ENCODE peak calls at places on chromosome 18, in four cellular contexts. One of them, this sample, is unnamed.

GRCh38 chr18:22667616-22668422 is 250.1 kb upstream of the CTAGE1 start:
- DNase-seq in HepG2: no peak
- DNase-seq in K562: peak
- DNase-seq in GM12878: peak
- DNase-seq in this sample: no peak

GRCh38 chr18:23170137-23170536 is 34.9 kb downstream of the CABLES1 start:
- DNase-seq in HepG2: no peak
- DNase-seq in K562: no peak
- DNase-seq in GM12878: no peak
- DNase-seq in this sample: no peak

GRCh38 chr18:48485828-48486405 is 52.9 kb upstream of the CTIF start:
- DNase-seq in HepG2: peak
- DNase-seq in K562: no peak
- DNase-seq in GM12878: no peak
- DNase-seq in this sample: no peak

GRCh38 chr18:45957100-45957499 is 10.0 kb downstream of the EPG5 start:
- DNase-seq in HepG2: no peak
- DNase-seq in K562: no peak
- DNase-seq in GM12878: no peak
- DNase-seq in this sample: no peak

GRCh38 chr18:50870138-50870845 is 8.6 kb upstream of the ME2 start:
- DNase-seq in HepG2: no peak
- DNase-seq in K562: no peak
- DNase-seq in GM12878: no peak
- DNase-seq in this sample: no peak

GRCh38 chr18:33432857-33433256 is 7.7 kb downstream of the CCDC178 start:
- DNase-seq in HepG2: no peak
- DNase-seq in K562: no peak
- DNase-seq in GM12878: no peak
- DNase-seq in this sample: no peak

GRCh38 chr18:66640431-66640830 is 36.5 kb upstream of the CDH19 start:
- DNase-seq in HepG2: no peak
- DNase-seq in K562: no peak
- DNase-seq in GM12878: no peak
- DNase-seq in this sample: no peak

GRCh38 chr18:25786778-25787177 is 303.6 kb downstream of the SS18 start:
- DNase-seq in HepG2: no peak
- DNase-seq in K562: no peak
- DNase-seq in GM12878: no peak
- DNase-seq in this sample: no peak

GRCh38 chr18:51727780-51728179 is 530.3 kb upstream of the MEX3C start:
- DNase-seq in HepG2: no peak
- DNase-seq in K562: no peak
- DNase-seq in GM12878: no peak
- DNase-seq in this sample: no peak

GRCh38 chr18:77071711-77072292 is 60.8 kb downstream of the MBP start:
- DNase-seq in HepG2: no peak
- DNase-seq in K562: no peak
- DNase-seq in GM12878: no peak
- DNase-seq in this sample: no peak

DNA sequence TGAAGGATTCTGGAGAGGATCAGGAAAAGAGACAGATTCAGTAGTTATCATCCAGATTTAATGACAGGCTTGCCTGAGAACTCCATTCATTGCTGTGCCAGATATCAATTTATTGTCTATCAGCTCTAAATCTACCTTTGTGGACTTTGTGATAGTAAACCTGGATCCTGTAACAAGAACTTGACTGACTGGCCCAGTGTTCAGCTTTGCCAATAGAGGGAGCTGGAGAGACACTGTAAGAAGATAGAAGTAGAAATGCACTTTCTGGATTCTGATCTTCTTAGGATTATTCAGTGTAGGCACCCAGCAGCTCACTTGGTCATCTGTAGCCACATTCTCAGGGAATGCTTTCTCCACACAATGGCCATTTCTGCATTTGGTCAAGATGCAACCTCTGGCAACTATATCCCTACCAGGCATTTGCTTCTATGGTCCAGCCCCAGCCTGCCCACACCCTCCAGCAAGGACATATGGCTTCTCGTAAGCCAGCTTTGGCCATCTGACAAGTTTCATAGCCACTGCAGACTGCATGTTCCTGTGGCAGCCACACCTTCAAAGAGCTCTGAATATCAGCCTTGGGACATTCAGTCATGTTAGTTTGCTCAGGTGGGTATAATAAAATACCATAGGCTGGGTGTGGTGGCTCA is 6.1 kb upstream of the SERPINB8 start:
- DNase-seq in HepG2: peak
- DNase-seq in K562: peak
- DNase-seq in GM12878: no peak
- DNase-seq in this sample: peak
- TF ChIP-seq ATF2 in HepG2: no peak
- TF ChIP-seq ATF2 in K562: no peak
- TF ChIP-seq ATF2 in GM12878: no peak
- TF ChIP-seq ATF2 in this sample: no peak

GRCh38 chr18:40911041-40911440 is 1044.0 kb upstream of the PIK3C3 start:
- DNase-seq in HepG2: no peak
- DNase-seq in K562: no peak
- DNase-seq in GM12878: no peak
- DNase-seq in this sample: no peak

GRCh38 chr18:40917096-40917495 is 1037.9 kb upstream of the PIK3C3 start:
- DNase-seq in HepG2: no peak
- DNase-seq in K562: no peak
- DNase-seq in GM12878: no peak
- DNase-seq in this sample: no peak

GRCh38 chr18:40911582-40912254 is 1043.3 kb upstream of the PIK3C3 start:
- DNase-seq in HepG2: no peak
- DNase-seq in K562: no peak
- DNase-seq in GM12878: no peak
- DNase-seq in this sample: no peak
- TF ChIP-seq SP1 in HepG2: no peak
- TF ChIP-seq SP1 in K562: no peak
- TF ChIP-seq SP1 in GM12878: no peak
- TF ChIP-seq SP1 in this sample: no peak

GRCh38 chr18:24271381-24272331 is 126.0 kb downstream of the OSBPL1A start:
- DNase-seq in HepG2: peak
- DNase-seq in K562: peak
- DNase-seq in GM12878: no peak
- DNase-seq in this sample: peak

GRCh38 chr18:24274822-24275221 is 122.8 kb downstream of the OSBPL1A start:
- DNase-seq in HepG2: no peak
- DNase-seq in K562: no peak
- DNase-seq in GM12878: no peak
- DNase-seq in this sample: no peak

GRCh38 chr18:24270358-24270936 is 127.2 kb downstream of the OSBPL1A start:
- DNase-seq in HepG2: no peak
- DNase-seq in K562: no peak
- DNase-seq in GM12878: no peak
- DNase-seq in this sample: no peak

GRCh38 chr18:24270937-24271380 is 126.7 kb downstream of the OSBPL1A start:
- DNase-seq in HepG2: no peak
- DNase-seq in K562: no peak
- DNase-seq in GM12878: no peak
- DNase-seq in this sample: no peak

GRCh38 chr18:24273596-24273995 is 124.0 kb downstream of the OSBPL1A start:
- DNase-seq in HepG2: no peak
- DNase-seq in K562: no peak
- DNase-seq in GM12878: no peak
- DNase-seq in this sample: no peak
- TF ChIP-seq ATF2 in HepG2: no peak
- TF ChIP-seq ATF2 in K562: no peak
- TF ChIP-seq ATF2 in GM12878: no peak
- TF ChIP-seq ATF2 in this sample: no peak

DNA sequence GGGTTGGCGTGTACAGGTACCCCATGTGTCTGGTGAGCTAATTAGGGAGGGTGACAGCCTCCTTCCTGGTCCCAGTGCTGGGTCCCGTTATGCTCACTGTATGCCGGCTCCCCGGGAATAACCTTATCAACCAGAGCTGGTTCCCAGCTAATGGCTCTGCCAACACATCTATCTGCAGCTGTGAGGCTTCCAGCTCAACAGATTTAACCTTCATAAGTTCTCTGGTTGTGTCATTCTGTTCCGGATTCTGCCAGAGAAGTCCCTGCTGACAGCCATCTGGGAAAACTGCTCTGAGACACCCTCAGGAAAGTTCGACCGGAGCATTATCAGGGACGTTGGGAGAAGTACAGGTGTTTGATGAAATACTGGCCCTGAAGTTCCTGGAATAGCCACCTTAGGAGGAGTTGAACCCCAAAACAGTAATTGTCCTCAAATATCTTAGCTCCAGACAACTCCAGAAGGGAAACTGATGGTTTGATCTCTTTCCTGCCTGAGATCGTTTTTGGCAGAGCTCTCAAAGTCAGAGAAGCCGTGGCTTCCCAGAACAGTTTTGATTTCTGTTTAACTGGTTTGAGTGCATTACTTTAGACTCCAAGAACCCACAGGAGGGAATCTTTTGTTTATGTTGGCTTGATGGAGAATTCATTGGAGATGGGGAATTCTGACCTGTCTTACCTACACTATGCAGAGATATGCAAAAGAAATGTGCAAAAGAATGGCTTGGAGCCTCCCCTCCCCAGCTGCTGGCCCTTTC is 39.4 kb upstream of the TXNDC2 start:
- DNase-seq in HepG2: no peak
- DNase-seq in K562: no peak
- DNase-seq in GM12878: no peak
- DNase-seq in this sample: no peak
- TF ChIP-seq SP1 in HepG2: no peak
- TF ChIP-seq SP1 in K562: no peak
- TF ChIP-seq SP1 in GM12878: no peak
- TF ChIP-seq SP1 in this sample: no peak

GRCh38 chr18:36303203-36303844 is 5.8 kb downstream of the FHOD3 start:
- DNase-seq in HepG2: no peak
- DNase-seq in K562: no peak
- DNase-seq in GM12878: no peak
- DNase-seq in this sample: no peak

GRCh38 chr18:36307513-36307912 is 10.0 kb downstream of the FHOD3 start:
- DNase-seq in HepG2: no peak
- DNase-seq in K562: no peak
- DNase-seq in GM12878: no peak
- DNase-seq in this sample: no peak

GRCh38 chr18:36302676-36303075 is 5.2 kb downstream of the FHOD3 start:
- DNase-seq in HepG2: no peak
- DNase-seq in K562: no peak
- DNase-seq in GM12878: no peak
- DNase-seq in this sample: no peak

GRCh38 chr18:36305375-36305774 is 7.9 kb downstream of the FHOD3 start:
- DNase-seq in HepG2: no peak
- DNase-seq in K562: no peak
- DNase-seq in GM12878: no peak
- DNase-seq in this sample: no peak

GRCh38 chr18:36304723-36305122 is 7.2 kb downstream of the FHOD3 start:
- DNase-seq in HepG2: no peak
- DNase-seq in K562: no peak
- DNase-seq in GM12878: no peak
- DNase-seq in this sample: no peak
- TF ChIP-seq ATF2 in HepG2: no peak
- TF ChIP-seq ATF2 in K562: no peak
- TF ChIP-seq ATF2 in GM12878: no peak
- TF ChIP-seq ATF2 in this sample: no peak

GRCh38 chr18:9133225-9133624 is 3.4 kb upstream of the ANKRD12 start:
- DNase-seq in HepG2: no peak
- DNase-seq in K562: no peak
- DNase-seq in GM12878: no peak
- DNase-seq in this sample: no peak

GRCh38 chr18:9137168-9138066 is 836 bp downstream of the ANKRD12 start:
- DNase-seq in HepG2: peak
- DNase-seq in K562: peak
- DNase-seq in GM12878: no peak
- DNase-seq in this sample: peak

GRCh38 chr18:9135912-9136314 is 668 bp upstream of the ANKRD12 start:
- DNase-seq in HepG2: peak
- DNase-seq in K562: peak
- DNase-seq in GM12878: no peak
- DNase-seq in this sample: peak

GRCh38 chr18:9136315-9137141 is at the start of gene ANKRD12:
- DNase-seq in HepG2: peak
- DNase-seq in K562: peak
- DNase-seq in GM12878: peak
- DNase-seq in this sample: peak

DNA sequence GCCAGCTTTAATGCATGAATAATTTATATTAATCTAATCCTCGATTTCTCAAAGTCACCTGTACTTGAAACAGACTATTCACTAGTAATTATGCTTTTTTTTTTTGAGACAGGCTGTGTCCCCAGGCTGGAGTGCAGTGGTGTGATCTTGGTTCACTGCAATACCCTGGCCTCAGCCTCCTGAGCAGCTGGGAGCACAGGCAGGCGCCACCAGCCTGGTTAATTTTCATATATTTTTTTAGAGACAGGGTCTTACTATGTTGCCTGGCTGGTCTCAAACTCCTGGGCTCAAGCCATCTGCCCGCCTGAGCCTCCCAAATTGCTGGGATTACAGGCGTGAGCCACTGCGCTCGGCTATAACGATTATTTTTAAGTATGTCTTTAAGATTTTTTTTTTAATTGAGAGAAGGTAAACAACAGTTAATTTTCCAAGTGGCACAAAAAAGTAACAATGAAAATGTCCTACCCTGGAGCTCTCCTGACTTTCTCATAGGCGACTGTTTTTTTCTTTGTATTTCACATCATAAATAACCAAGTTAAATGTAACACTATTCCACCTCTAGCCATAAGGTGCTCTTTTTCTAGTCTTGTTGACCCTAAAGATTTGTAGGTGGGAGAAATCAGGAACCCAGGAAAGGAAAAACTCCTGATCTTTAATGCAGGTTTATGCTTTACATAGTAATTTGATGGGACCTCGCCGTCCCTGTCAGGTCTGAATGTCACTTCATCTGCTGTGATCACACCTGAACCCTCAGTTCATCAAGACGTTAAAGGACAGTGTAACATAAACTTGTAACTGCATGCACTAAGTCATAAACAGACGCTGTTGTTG is 1.3 kb upstream of the ANKRD12 start:
- DNase-seq in HepG2: no peak
- DNase-seq in K562: no peak
- DNase-seq in GM12878: no peak
- DNase-seq in this sample: no peak
- TF ChIP-seq SP1 in HepG2: no peak
- TF ChIP-seq SP1 in K562: no peak
- TF ChIP-seq SP1 in GM12878: no peak
- TF ChIP-seq SP1 in this sample: no peak

GRCh38 chr18:5628512-5629255 is 84.9 kb upstream of the EPB41L3 start:
- DNase-seq in HepG2: no peak
- DNase-seq in K562: no peak
- DNase-seq in GM12878: no peak
- DNase-seq in this sample: peak
- TF ChIP-seq ATF2 in HepG2: no peak
- TF ChIP-seq ATF2 in K562: no peak
- TF ChIP-seq ATF2 in GM12878: no peak
- TF ChIP-seq ATF2 in this sample: no peak